ENCODE peak calls at places on chromosomes 13 and 19, in five cellular contexts. One of them, this sample, is unnamed.

GRCh38 chr13:49302817-49303216 is 55.1 kb downstream of the CDADC1 start:
- DNase-seq in epithelial cell of esophagus: no peak
- DNase-seq in left kidney: no peak
- DNase-seq in putamen: no peak
- DNase-seq in Daoy: no peak
- DNase-seq in this sample: no peak

GRCh38 chr13:112114391-112114790 is 47.4 kb downstream of the SOX1 start:
- DNase-seq in epithelial cell of esophagus: no peak
- DNase-seq in left kidney: no peak
- DNase-seq in putamen: no peak
- DNase-seq in Daoy: no peak
- DNase-seq in this sample: no peak

GRCh38 chr13:78317030-78317429 is 286.3 kb downstream of the POU4F1 start:
- DNase-seq in epithelial cell of esophagus: peak; percentile 18
- DNase-seq in left kidney: peak; percentile 23
- DNase-seq in putamen: peak; percentile 3
- DNase-seq in Daoy: no peak
- DNase-seq in this sample: peak; percentile 2

GRCh38 chr19:17779281-17779930 is 15.5 kb upstream of the B3GNT3 start:
- DNase-seq in epithelial cell of esophagus: peak; percentile 74
- DNase-seq in left kidney: peak; percentile 84
- DNase-seq in putamen: peak; percentile 67
- DNase-seq in Daoy: peak; percentile 78
- DNase-seq in this sample: no peak

GRCh38 chr13:41608779-41609178 is 151.4 kb downstream of the RGCC start:
- DNase-seq in epithelial cell of esophagus: no peak
- DNase-seq in left kidney: no peak
- DNase-seq in putamen: no peak
- DNase-seq in Daoy: no peak
- DNase-seq in this sample: no peak

GRCh38 chr13:70523622-70524021 is 415.4 kb upstream of the KLHL1 start:
- DNase-seq in epithelial cell of esophagus: peak; percentile 8
- DNase-seq in left kidney: no peak
- DNase-seq in putamen: no peak
- DNase-seq in Daoy: no peak
- DNase-seq in this sample: no peak

GRCh38 chr13:99926014-99926731 is 45.4 kb downstream of the ZIC5 start:
- DNase-seq in epithelial cell of esophagus: peak; percentile 76
- DNase-seq in left kidney: peak; percentile 84
- DNase-seq in putamen: no peak
- DNase-seq in Daoy: peak; percentile 40
- DNase-seq in this sample: no peak

GRCh38 chr19:1767464-1767933 is 14.2 kb downstream of the ONECUT3 start:
- DNase-seq in epithelial cell of esophagus: no peak
- DNase-seq in left kidney: peak; percentile 71
- DNase-seq in putamen: no peak
- DNase-seq in Daoy: peak; percentile 58
- DNase-seq in this sample: no peak

GRCh38 chr19:49890349-49891311 is 6.1 kb downstream of the IL4I1 start:
- DNase-seq in epithelial cell of esophagus: peak; percentile 72
- DNase-seq in left kidney: no peak
- DNase-seq in putamen: no peak
- DNase-seq in Daoy: no peak
- DNase-seq in this sample: no peak

GRCh38 chr13:43289458-43290255 is 266.3 kb downstream of the DNAJC15 start:
- DNase-seq in epithelial cell of esophagus: no peak
- DNase-seq in left kidney: no peak
- DNase-seq in putamen: no peak
- DNase-seq in Daoy: no peak
- DNase-seq in this sample: no peak